ENCODE peak calls at places on chromosomes 1 and 21, in nine cellular contexts. One of them, this sample, is unnamed.

GRCh38 chr1:165468850-165469249 is 23.9 kb upstream of the RXRG start:
- DNase-seq in BJ: no peak
- DNase-seq in left ventricle myocardium inferior: no peak
- DNase-seq in psoas muscle: no peak
- DNase-seq in heart left ventricle: no peak
- DNase-seq in tibial nerve: no peak
- DNase-seq in retinal pigment epithelial cell: no peak
- DNase-seq in upper lobe of right lung: no peak
- DNase-seq in GM12864: no peak
- DNase-seq in this sample: no peak

GRCh38 chr1:6026095-6026809 is 19.4 kb upstream of the KCNAB2 start:
- DNase-seq in BJ: no peak
- DNase-seq in left ventricle myocardium inferior: peak
- DNase-seq in psoas muscle: peak
- DNase-seq in heart left ventricle: peak
- DNase-seq in tibial nerve: peak
- DNase-seq in retinal pigment epithelial cell: peak
- DNase-seq in upper lobe of right lung: peak
- DNase-seq in GM12864: peak
- DNase-seq in this sample: no peak

GRCh38 chr1:169595764-169596711 is 9.8 kb upstream of the F5 start:
- DNase-seq in BJ: no peak
- DNase-seq in left ventricle myocardium inferior: no peak
- DNase-seq in psoas muscle: no peak
- DNase-seq in heart left ventricle: no peak
- DNase-seq in tibial nerve: no peak
- DNase-seq in retinal pigment epithelial cell: peak
- DNase-seq in upper lobe of right lung: no peak
- DNase-seq in GM12864: no peak
- DNase-seq in this sample: peak

GRCh38 chr1:42480921-42481320 is 17.8 kb downstream of the CCDC30 start:
- DNase-seq in BJ: no peak
- DNase-seq in left ventricle myocardium inferior: no peak
- DNase-seq in psoas muscle: no peak
- DNase-seq in heart left ventricle: no peak
- DNase-seq in tibial nerve: no peak
- DNase-seq in retinal pigment epithelial cell: no peak
- DNase-seq in upper lobe of right lung: no peak
- DNase-seq in GM12864: no peak
- DNase-seq in this sample: no peak

GRCh38 chr21:34498623-34499022 is 13.4 kb downstream of the KCNE1 start:
- DNase-seq in BJ: no peak
- DNase-seq in left ventricle myocardium inferior: no peak
- DNase-seq in psoas muscle: no peak
- DNase-seq in heart left ventricle: no peak
- DNase-seq in tibial nerve: no peak
- DNase-seq in retinal pigment epithelial cell: no peak
- DNase-seq in upper lobe of right lung: no peak
- DNase-seq in GM12864: no peak
- DNase-seq in this sample: no peak

GRCh38 chr1:209884665-209885117 is 53.3 kb upstream of the SYT14 start:
- DNase-seq in BJ: peak
- DNase-seq in left ventricle myocardium inferior: no peak
- DNase-seq in psoas muscle: no peak
- DNase-seq in heart left ventricle: no peak
- DNase-seq in tibial nerve: no peak
- DNase-seq in retinal pigment epithelial cell: peak
- DNase-seq in upper lobe of right lung: no peak
- DNase-seq in GM12864: no peak
- DNase-seq in this sample: no peak

GRCh38 chr1:188188317-188188716 is 1359.6 kb downstream of the PLA2G4A start:
- DNase-seq in BJ: no peak
- DNase-seq in left ventricle myocardium inferior: no peak
- DNase-seq in psoas muscle: no peak
- DNase-seq in heart left ventricle: no peak
- DNase-seq in tibial nerve: no peak
- DNase-seq in retinal pigment epithelial cell: no peak
- DNase-seq in upper lobe of right lung: no peak
- DNase-seq in GM12864: no peak
- DNase-seq in this sample: no peak

GRCh38 chr1:109089242-109090015 is 1.1 kb upstream of the TMEM167B start:
- DNase-seq in BJ: no peak
- DNase-seq in left ventricle myocardium inferior: peak
- DNase-seq in psoas muscle: peak
- DNase-seq in heart left ventricle: peak
- DNase-seq in tibial nerve: no peak
- DNase-seq in retinal pigment epithelial cell: no peak
- DNase-seq in upper lobe of right lung: peak
- DNase-seq in GM12864: no peak
- DNase-seq in this sample: no peak

GRCh38 chr1:217472915-217473314 is 158.0 kb downstream of the GPATCH2 start:
- DNase-seq in BJ: no peak
- DNase-seq in left ventricle myocardium inferior: no peak
- DNase-seq in psoas muscle: no peak
- DNase-seq in heart left ventricle: no peak
- DNase-seq in tibial nerve: no peak
- DNase-seq in retinal pigment epithelial cell: no peak
- DNase-seq in upper lobe of right lung: no peak
- DNase-seq in GM12864: no peak
- DNase-seq in this sample: no peak

GRCh38 chr1:198788561-198789064 is 149.8 kb downstream of the PTPRC start:
- DNase-seq in BJ: no peak
- DNase-seq in left ventricle myocardium inferior: no peak
- DNase-seq in psoas muscle: no peak
- DNase-seq in heart left ventricle: no peak
- DNase-seq in tibial nerve: no peak
- DNase-seq in retinal pigment epithelial cell: no peak
- DNase-seq in upper lobe of right lung: no peak
- DNase-seq in GM12864: no peak
- DNase-seq in this sample: no peak

GRCh38 chr21:38990424-38990794 is 184.7 kb downstream of the ETS2 start:
- DNase-seq in BJ: no peak
- DNase-seq in left ventricle myocardium inferior: no peak
- DNase-seq in psoas muscle: no peak
- DNase-seq in heart left ventricle: no peak
- DNase-seq in tibial nerve: no peak
- DNase-seq in retinal pigment epithelial cell: no peak
- DNase-seq in upper lobe of right lung: peak
- DNase-seq in GM12864: no peak
- DNase-seq in this sample: no peak

GRCh38 chr1:3727042-3727824 is 25.0 kb upstream of the CCDC27 start:
- DNase-seq in BJ: no peak
- DNase-seq in left ventricle myocardium inferior: no peak
- DNase-seq in psoas muscle: no peak
- DNase-seq in heart left ventricle: no peak
- DNase-seq in tibial nerve: no peak
- DNase-seq in retinal pigment epithelial cell: no peak
- DNase-seq in upper lobe of right lung: no peak
- DNase-seq in GM12864: no peak
- DNase-seq in this sample: no peak

GRCh38 chr1:6309550-6309949 is 48.7 kb upstream of the GPR153 start:
- DNase-seq in BJ: no peak
- DNase-seq in left ventricle myocardium inferior: no peak
- DNase-seq in psoas muscle: no peak
- DNase-seq in heart left ventricle: no peak
- DNase-seq in tibial nerve: no peak
- DNase-seq in retinal pigment epithelial cell: no peak
- DNase-seq in upper lobe of right lung: no peak
- DNase-seq in GM12864: no peak
- DNase-seq in this sample: no peak

GRCh38 chr1:11691302-11691914 is at the start of gene DRAXIN:
- DNase-seq in BJ: no peak
- DNase-seq in left ventricle myocardium inferior: no peak
- DNase-seq in psoas muscle: no peak
- DNase-seq in heart left ventricle: no peak
- DNase-seq in tibial nerve: no peak
- DNase-seq in retinal pigment epithelial cell: no peak
- DNase-seq in upper lobe of right lung: no peak
- DNase-seq in GM12864: no peak
- DNase-seq in this sample: peak

GRCh38 chr1:186620951-186621350 is 59.3 kb downstream of the PTGS2 start:
- DNase-seq in BJ: peak
- DNase-seq in left ventricle myocardium inferior: no peak
- DNase-seq in psoas muscle: no peak
- DNase-seq in heart left ventricle: no peak
- DNase-seq in tibial nerve: no peak
- DNase-seq in retinal pigment epithelial cell: peak
- DNase-seq in upper lobe of right lung: no peak
- DNase-seq in GM12864: peak
- DNase-seq in this sample: no peak

GRCh38 chr1:222813866-222814535 is 838 bp upstream of the DISP1 start:
- DNase-seq in BJ: no peak
- DNase-seq in left ventricle myocardium inferior: no peak
- DNase-seq in psoas muscle: no peak
- DNase-seq in heart left ventricle: no peak
- DNase-seq in tibial nerve: no peak
- DNase-seq in retinal pigment epithelial cell: no peak
- DNase-seq in upper lobe of right lung: no peak
- DNase-seq in GM12864: no peak
- DNase-seq in this sample: no peak

GRCh38 chr1:17485280-17485679 is 45.8 kb upstream of the RCC2 start:
- DNase-seq in BJ: no peak
- DNase-seq in left ventricle myocardium inferior: no peak
- DNase-seq in psoas muscle: no peak
- DNase-seq in heart left ventricle: peak
- DNase-seq in tibial nerve: no peak
- DNase-seq in retinal pigment epithelial cell: no peak
- DNase-seq in upper lobe of right lung: no peak
- DNase-seq in GM12864: no peak
- DNase-seq in this sample: no peak

GRCh38 chr1:16184557-16185303 is 27.7 kb downstream of the ARHGEF19 start:
- DNase-seq in BJ: no peak
- DNase-seq in left ventricle myocardium inferior: no peak
- DNase-seq in psoas muscle: no peak
- DNase-seq in heart left ventricle: no peak
- DNase-seq in tibial nerve: no peak
- DNase-seq in retinal pigment epithelial cell: no peak
- DNase-seq in upper lobe of right lung: peak
- DNase-seq in GM12864: no peak
- DNase-seq in this sample: no peak

GRCh38 chr1:11156441-11156840 is 32.7 kb upstream of the ANGPTL7 start:
- DNase-seq in BJ: no peak
- DNase-seq in left ventricle myocardium inferior: no peak
- DNase-seq in psoas muscle: no peak
- DNase-seq in heart left ventricle: no peak
- DNase-seq in tibial nerve: no peak
- DNase-seq in retinal pigment epithelial cell: no peak
- DNase-seq in upper lobe of right lung: no peak
- DNase-seq in GM12864: no peak
- DNase-seq in this sample: no peak

GRCh38 chr1:240928265-240928664 is 316.3 kb upstream of the GREM2 start:
- DNase-seq in BJ: no peak
- DNase-seq in left ventricle myocardium inferior: no peak
- DNase-seq in psoas muscle: no peak
- DNase-seq in heart left ventricle: no peak
- DNase-seq in tibial nerve: no peak
- DNase-seq in retinal pigment epithelial cell: no peak
- DNase-seq in upper lobe of right lung: no peak
- DNase-seq in GM12864: no peak
- DNase-seq in this sample: no peak
- TF ChIP-seq CTCF in BJ: no peak
- TF ChIP-seq CTCF in left ventricle myocardium inferior: no peak
- TF ChIP-seq CTCF in psoas muscle: no peak
- TF ChIP-seq CTCF in heart left ventricle: no peak
- TF ChIP-seq CTCF in tibial nerve: no peak
- TF ChIP-seq CTCF in retinal pigment epithelial cell: no peak
- TF ChIP-seq CTCF in upper lobe of right lung: no peak
- TF ChIP-seq CTCF in GM12864: no peak
- TF ChIP-seq CTCF in this sample: no peak

GRCh38 chr1:53341521-53341895 is 13.6 kb upstream of the LRP8 start:
- DNase-seq in BJ: no peak
- DNase-seq in left ventricle myocardium inferior: no peak
- DNase-seq in psoas muscle: no peak
- DNase-seq in heart left ventricle: peak
- DNase-seq in tibial nerve: no peak
- DNase-seq in retinal pigment epithelial cell: no peak
- DNase-seq in upper lobe of right lung: peak
- DNase-seq in GM12864: no peak
- DNase-seq in this sample: no peak
- TF ChIP-seq CTCF in BJ: no peak
- TF ChIP-seq CTCF in left ventricle myocardium inferior: no peak
- TF ChIP-seq CTCF in psoas muscle: no peak
- TF ChIP-seq CTCF in heart left ventricle: no peak
- TF ChIP-seq CTCF in tibial nerve: no peak
- TF ChIP-seq CTCF in retinal pigment epithelial cell: no peak
- TF ChIP-seq CTCF in upper lobe of right lung: no peak
- TF ChIP-seq CTCF in GM12864: no peak
- TF ChIP-seq CTCF in this sample: no peak

GRCh38 chr1:73205294-73205973 is 923.1 kb upstream of the NEGR1 start:
- DNase-seq in BJ: no peak
- DNase-seq in left ventricle myocardium inferior: no peak
- DNase-seq in psoas muscle: no peak
- DNase-seq in heart left ventricle: no peak
- DNase-seq in tibial nerve: no peak
- DNase-seq in retinal pigment epithelial cell: no peak
- DNase-seq in upper lobe of right lung: no peak
- DNase-seq in GM12864: no peak
- DNase-seq in this sample: no peak
- TF ChIP-seq CTCF in BJ: no peak
- TF ChIP-seq CTCF in left ventricle myocardium inferior: no peak
- TF ChIP-seq CTCF in psoas muscle: no peak
- TF ChIP-seq CTCF in heart left ventricle: no peak
- TF ChIP-seq CTCF in tibial nerve: no peak
- TF ChIP-seq CTCF in retinal pigment epithelial cell: peak
- TF ChIP-seq CTCF in upper lobe of right lung: no peak
- TF ChIP-seq CTCF in GM12864: no peak
- TF ChIP-seq CTCF in this sample: peak

GRCh38 chr21:26845066-26845749 is at the start of gene ADAMTS1:
- DNase-seq in BJ: no peak
- DNase-seq in left ventricle myocardium inferior: peak
- DNase-seq in psoas muscle: peak
- DNase-seq in heart left ventricle: peak
- DNase-seq in tibial nerve: peak
- DNase-seq in retinal pigment epithelial cell: no peak
- DNase-seq in upper lobe of right lung: peak
- DNase-seq in GM12864: no peak
- DNase-seq in this sample: peak

GRCh38 chr21:26847951-26848350 is 2.7 kb upstream of the ADAMTS1 start:
- DNase-seq in BJ: no peak
- DNase-seq in left ventricle myocardium inferior: no peak
- DNase-seq in psoas muscle: no peak
- DNase-seq in heart left ventricle: no peak
- DNase-seq in tibial nerve: no peak
- DNase-seq in retinal pigment epithelial cell: no peak
- DNase-seq in upper lobe of right lung: no peak
- DNase-seq in GM12864: no peak
- DNase-seq in this sample: no peak

GRCh38 chr21:26845750-26846035 is 484 bp upstream of the ADAMTS1 start:
- DNase-seq in BJ: no peak
- DNase-seq in left ventricle myocardium inferior: no peak
- DNase-seq in psoas muscle: no peak
- DNase-seq in heart left ventricle: no peak
- DNase-seq in tibial nerve: no peak
- DNase-seq in retinal pigment epithelial cell: no peak
- DNase-seq in upper lobe of right lung: no peak
- DNase-seq in GM12864: no peak
- DNase-seq in this sample: no peak

GRCh38 chr21:26844258-26845065 is 747 bp downstream of the ADAMTS1 start:
- DNase-seq in BJ: no peak
- DNase-seq in left ventricle myocardium inferior: peak
- DNase-seq in psoas muscle: peak
- DNase-seq in heart left ventricle: peak
- DNase-seq in tibial nerve: peak
- DNase-seq in retinal pigment epithelial cell: no peak
- DNase-seq in upper lobe of right lung: peak
- DNase-seq in GM12864: no peak
- DNase-seq in this sample: peak

GRCh38 chr21:26846036-26846931 is 1.1 kb upstream of the ADAMTS1 start:
- DNase-seq in BJ: no peak
- DNase-seq in left ventricle myocardium inferior: peak
- DNase-seq in psoas muscle: peak
- DNase-seq in heart left ventricle: peak
- DNase-seq in tibial nerve: peak
- DNase-seq in retinal pigment epithelial cell: no peak
- DNase-seq in upper lobe of right lung: peak
- DNase-seq in GM12864: no peak
- DNase-seq in this sample: peak
- TF ChIP-seq CTCF in BJ: peak
- TF ChIP-seq CTCF in left ventricle myocardium inferior: no peak
- TF ChIP-seq CTCF in psoas muscle: peak
- TF ChIP-seq CTCF in heart left ventricle: peak
- TF ChIP-seq CTCF in tibial nerve: peak
- TF ChIP-seq CTCF in retinal pigment epithelial cell: peak
- TF ChIP-seq CTCF in upper lobe of right lung: peak
- TF ChIP-seq CTCF in GM12864: no peak
- TF ChIP-seq CTCF in this sample: no peak